ENCODE peak calls at places on chromosomes 5 and 9, in four cellular contexts. N is upper lobe of right lung, Z is cardiac fibroblast, X is left lung. O is an unnamed sample.

GRCh38 chr5:7884491-7885273 is 15.7 kb downstream of the MTRR start:
- DNase-seq in X (peak; percentile 51), N (no peak), Z (no peak), O (no peak)

GRCh38 chr9:120868339-120868675 is 8.7 kb downstream of the PHF19 start:
- DNase-seq in Z (peak; percentile 81), X (no peak), N (no peak), O (no peak)

GRCh38 chr5:143023447-143024096 is 253.4 kb downstream of the ARHGAP26 start:
- DNase-seq in X (no peak), N (no peak), Z (peak; percentile 47), O (no peak)

GRCh38 chr5:170638454-170639220 is 134.8 kb downstream of the KCNIP1 start:
- DNase-seq in N (peak; percentile 70), X (peak; percentile 51), Z (peak; percentile 57), O (no peak)

GRCh38 chr9:70601000-70601929 is 186.8 kb upstream of the KLF9 start:
- DNase-seq in X (peak; percentile 86), Z (peak; percentile 100), N (peak; percentile 91), O (no peak)

GRCh38 chr5:144467795-144468194 is 297.1 kb downstream of the KCTD16 start:
- DNase-seq in X (no peak), N (no peak), Z (peak; percentile 28), O (no peak)

GRCh38 chr9:81028504-81028903 is 660.8 kb downstream of the TLE1 start:
- DNase-seq in X (no peak), N (no peak), Z (peak; percentile 72), O (no peak)

GRCh38 chr9:126520453-126520852 is 93.3 kb upstream of the LMX1B start:
- DNase-seq in N (no peak), X (no peak), Z (no peak), O (no peak)

GRCh38 chr9:1647776-1648175 is 367.4 kb upstream of the SMARCA2 start:
- DNase-seq in Z (no peak), X (peak; percentile 35), N (no peak), O (no peak)

GRCh38 chr9:93270976-93271375 is 87.0 kb downstream of the WNK2 start:
- DNase-seq in Z (no peak), N (no peak), X (no peak), O (no peak)

GRCh38 chr5:82405618-82406199 is 127.6 kb upstream of the RPS23 start:
- DNase-seq in N (no peak), X (no peak), Z (peak; percentile 97), O (no peak)

GRCh38 chr9:22169732-22170131 is 160.6 kb upstream of the CDKN2B start:
- DNase-seq in Z (no peak), X (no peak), N (no peak), O (peak; percentile 54)

GRCh38 chr9:16125637-16126036 is 572.8 kb downstream of the CCDC171 start:
- DNase-seq in X (no peak), Z (peak; percentile 73), N (no peak), O (no peak)

GRCh38 chr9:22237497-22238363 is 208.9 kb upstream of the DMRTA1 start:
- DNase-seq in Z (peak; percentile 75), N (no peak), X (no peak), O (no peak)

GRCh38 chr5:1795931-1796330 is 3.7 kb downstream of the MRPL36 start:
- DNase-seq in X (peak; percentile 24), N (no peak), Z (no peak), O (no peak)

GRCh38 chr9:123378028-123378427 is 22.0 kb downstream of the CRB2 start:
- DNase-seq in X (no peak), N (no peak), Z (no peak), O (no peak)

GRCh38 chr9:128192601-128193371 is 1.4 kb upstream of the CIZ1 start:
- DNase-seq in Z (peak; percentile 93), N (peak; percentile 91), X (peak; percentile 85), O (peak; percentile 79)

GRCh38 chr9:128149001-128149701 is at the start of gene LCN2:
- DNase-seq in X (peak; percentile 68), Z (peak; percentile 15), N (peak; percentile 77), O (peak; percentile 22)

GRCh38 chr5:87887247-87887646 is 381.4 kb downstream of the TMEM161B start:
- DNase-seq in Z (no peak), X (no peak), N (no peak), O (no peak)

GRCh38 chr5:156380846-156381245 is 53.9 kb downstream of the SGCD start:
- DNase-seq in X (no peak), Z (peak; percentile 76), N (no peak), O (no peak)

GRCh38 chr5:171505473-171506043 is 86.1 kb downstream of the FGF18 start:
- DNase-seq in Z (no peak), N (no peak), X (no peak), O (no peak)

GRCh38 chr9:100525563-100525962 is 52.3 kb upstream of the CAVIN4 start:
- DNase-seq in X (no peak), N (no peak), Z (no peak), O (no peak)

GRCh38 chr9:134014946-134015345 is 10.3 kb upstream of the BRD3OS start:
- DNase-seq in Z (no peak), N (no peak), X (no peak), O (no peak)

GRCh38 chr9:124209774-124210173 is 48.0 kb upstream of the NEK6 start:
- DNase-seq in X (no peak), Z (no peak), N (no peak), O (no peak)

GRCh38 chr5:6868170-6868569 is 154.9 kb downstream of the TENT4A start:
- DNase-seq in N (no peak), X (no peak), Z (no peak), O (no peak)

GRCh38 chr5:44774279-44774880 is 34.4 kb upstream of the MRPS30 start:
- DNase-seq in X (no peak), N (no peak), Z (peak; percentile 66), O (no peak)

GRCh38 chr9:127589955-127590370 is 22.1 kb upstream of the STXBP1 start:
- DNase-seq in Z (peak; percentile 88), N (no peak), X (peak; percentile 47), O (no peak)

GRCh38 chr5:171269717-171270116 is 39.3 kb upstream of the TLX3 start:
- DNase-seq in Z (peak; percentile 49), X (no peak), N (no peak), O (no peak)

GRCh38 chr5:54658014-54658413 is 140.5 kb downstream of the SNX18 start:
- DNase-seq in X (no peak), N (no peak), Z (peak; percentile 87), O (no peak)

GRCh38 chr9:89639367-89639795 is 34.6 kb downstream of the GADD45G start:
- DNase-seq in Z (peak; percentile 38), N (no peak), X (no peak), O (no peak)

GRCh38 chr9:65459756-65460320 is 174.8 kb upstream of the FOXD4L5 start:
- DNase-seq in N (no peak), Z (no peak), X (no peak), O (no peak)

GRCh38 chr9:85941966-85942912 is 1.3 kb downstream of the NAA35 start:
- DNase-seq in N (no peak), Z (peak; percentile 12), X (no peak), O (no peak)

GRCh38 chr5:34497031-34497808 is 158.9 kb upstream of the RAI14 start:
- DNase-seq in N (no peak), Z (peak; percentile 26), X (no peak), O (no peak)

GRCh38 chr9:27189426-27189825 is 80.4 kb downstream of the TEK start:
- DNase-seq in X (no peak), Z (no peak), N (no peak), O (no peak)

GRCh38 chr5:35252963-35253362 is 22.7 kb upstream of the PRLR start:
- DNase-seq in Z (no peak), X (no peak), N (no peak), O (no peak)

GRCh38 chr9:107932036-107932435 is 442.5 kb upstream of the KLF4 start:
- DNase-seq in X (no peak), Z (peak; percentile 22), N (no peak), O (no peak)

GRCh38 chr9:135506327-135507103 is 6.0 kb downstream of the MRPS2 start:
- DNase-seq in X (no peak), Z (peak; percentile 34), N (peak; percentile 58), O (no peak)

GRCh38 chr5:79936644-79937216 is 54.3 kb downstream of the MTX3 start:
- DNase-seq in X (no peak), N (no peak), Z (no peak), O (no peak)

GRCh38 chr5:15472116-15472515 is 27.9 kb upstream of the FBXL7 start:
- DNase-seq in N (no peak), Z (no peak), X (no peak), O (no peak)
- TF ChIP-seq CTCF in N (no peak), Z (no peak), X (no peak), O (no peak)

GRCh38 chr9:131577005-131578000 is 32.0 kb downstream of the PRRT1B start:
- DNase-seq in Z (no peak), N (no peak), X (no peak), O (no peak)
- TF ChIP-seq CTCF in Z (no peak), N (no peak), X (no peak), O (no peak)

DNA sequence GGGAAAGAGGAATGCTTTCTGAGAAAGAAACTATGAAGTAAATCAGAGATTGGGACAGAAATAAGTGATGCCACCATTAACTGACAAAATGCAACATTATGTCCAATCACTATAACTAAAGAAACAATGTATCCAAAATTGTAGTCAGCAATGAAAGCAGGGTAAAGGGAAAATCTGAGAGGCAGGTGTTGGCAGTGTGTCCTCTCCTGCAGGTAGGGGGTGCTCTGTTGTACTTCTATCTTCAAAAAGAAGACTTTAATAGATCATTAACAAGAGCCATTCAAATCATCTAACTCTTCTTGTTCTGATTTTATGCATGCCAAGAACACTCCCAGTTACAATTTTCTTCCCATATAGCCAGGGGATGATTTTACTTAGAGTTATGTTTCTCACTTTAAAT is 1275.7 kb downstream of the PTPRD start:
- DNase-seq in N (no peak), Z (no peak), X (no peak), O (no peak)
- TF ChIP-seq CTCF in N (no peak), Z (no peak), X (no peak), O (no peak)

DNA sequence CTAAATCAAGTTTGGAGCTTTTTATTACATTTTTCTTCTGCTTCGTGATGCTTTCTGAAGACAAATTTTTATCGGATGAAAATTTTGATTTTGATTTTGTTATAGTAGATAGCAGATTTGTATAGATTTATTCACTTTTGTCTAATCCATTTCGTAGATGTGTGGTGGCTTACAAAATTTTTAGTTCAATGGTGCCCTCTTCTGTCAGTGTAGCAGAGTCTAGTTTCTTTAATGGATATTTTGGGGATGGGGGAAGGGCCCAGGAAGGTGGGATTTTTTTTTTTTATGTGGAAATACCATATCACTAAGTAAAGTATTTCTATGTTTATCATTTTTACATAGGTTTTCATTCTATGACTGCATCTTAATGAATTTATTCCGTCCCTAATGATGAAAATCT is 259.9 kb upstream of the TARS1 start:
- DNase-seq in Z (peak; percentile 74), N (no peak), X (no peak), O (no peak)
- TF ChIP-seq CTCF in Z (peak; percentile 46), N (peak; percentile 26), X (no peak), O (no peak)

GRCh38 chr5:149438711-149439132 is 59.6 kb upstream of the IL17B start:
- DNase-seq in X (no peak), Z (no peak), N (no peak), O (no peak)

GRCh38 chr5:149441194-149441753 is 62.2 kb upstream of the IL17B start:
- DNase-seq in N (no peak), Z (no peak), X (no peak), O (no peak)

GRCh38 chr5:149441986-149442385 is 62.9 kb upstream of the IL17B start:
- DNase-seq in N (no peak), Z (no peak), X (no peak), O (no peak)

GRCh38 chr5:149438281-149438680 is 59.2 kb upstream of the IL17B start:
- DNase-seq in N (no peak), X (no peak), Z (no peak), O (no peak)

GRCh38 chr5:149439899-149440655 is 61.0 kb upstream of the IL17B start:
- DNase-seq in X (peak; percentile 76), N (no peak), Z (peak; percentile 54), O (no peak)
- TF ChIP-seq CTCF in X (peak; percentile 36), N (peak; percentile 34), Z (peak; percentile 56), O (no peak)

O was measured in CD14-positive monocyte.